ENCODE peak calls at places on chromosomes 1 and 21, in four cellular contexts. One of them, this sample, is unnamed.

GRCh38 chr1:101781437-101781836 is 215.3 kb downstream of the OLFM3 start:
- DNase-seq in neural crest cell: no peak
- DNase-seq in AG04450: no peak
- DNase-seq in psoas muscle: no peak
- DNase-seq in this sample: no peak

GRCh38 chr1:19340387-19340937 is 28.3 kb downstream of the SLC66A1 start:
- DNase-seq in AG04450: no peak
- DNase-seq in neural crest cell: no peak
- DNase-seq in psoas muscle: no peak
- DNase-seq in this sample: no peak

GRCh38 chr1:38005195-38006007 is at the start of gene FHL3:
- DNase-seq in AG04450: no peak
- DNase-seq in psoas muscle: peak; percentile 94
- DNase-seq in neural crest cell: no peak
- DNase-seq in this sample: no peak

GRCh38 chr1:230381049-230381467 is 45.1 kb downstream of the PGBD5 start:
- DNase-seq in psoas muscle: no peak
- DNase-seq in neural crest cell: no peak
- DNase-seq in AG04450: no peak
- DNase-seq in this sample: no peak

GRCh38 chr1:179820216-179820970 is 57.2 kb downstream of the TOR1AIP2 start:
- DNase-seq in neural crest cell: no peak
- DNase-seq in AG04450: no peak
- DNase-seq in psoas muscle: no peak
- DNase-seq in this sample: no peak

GRCh38 chr1:15808955-15809354 is 1.5 kb upstream of the UQCRHL start:
- DNase-seq in psoas muscle: no peak
- DNase-seq in AG04450: no peak
- DNase-seq in neural crest cell: no peak
- DNase-seq in this sample: no peak

GRCh38 chr1:225881081-225882007 is 836 bp downstream of the TMEM63A start:
- DNase-seq in psoas muscle: peak; percentile 82
- DNase-seq in AG04450: no peak
- DNase-seq in neural crest cell: no peak
- DNase-seq in this sample: no peak

GRCh38 chr1:91804546-91805023 is 81.4 kb downstream of the TGFBR3 start:
- DNase-seq in neural crest cell: no peak
- DNase-seq in AG04450: no peak
- DNase-seq in psoas muscle: no peak
- DNase-seq in this sample: peak; percentile 62

GRCh38 chr1:29676496-29676895 is 440.2 kb downstream of the PTPRU start:
- DNase-seq in AG04450: no peak
- DNase-seq in psoas muscle: no peak
- DNase-seq in neural crest cell: no peak
- DNase-seq in this sample: no peak

GRCh38 chr1:3646596-3646995 is 3.3 kb downstream of the WRAP73 start:
- DNase-seq in AG04450: no peak
- DNase-seq in psoas muscle: no peak
- DNase-seq in neural crest cell: no peak
- DNase-seq in this sample: no peak

GRCh38 chr21:42644223-42645208 is 8.9 kb upstream of the PDE9A start:
- DNase-seq in psoas muscle: peak; percentile 32
- DNase-seq in AG04450: no peak
- DNase-seq in neural crest cell: no peak
- DNase-seq in this sample: no peak

GRCh38 chr1:18974616-18975015 is 18.1 kb upstream of the IFFO2 start:
- DNase-seq in AG04450: no peak
- DNase-seq in neural crest cell: no peak
- DNase-seq in psoas muscle: no peak
- DNase-seq in this sample: no peak

GRCh38 chr1:59013276-59013927 is 229.6 kb upstream of the JUN start:
- DNase-seq in psoas muscle: peak; percentile 73
- DNase-seq in neural crest cell: no peak
- DNase-seq in AG04450: no peak
- DNase-seq in this sample: no peak

GRCh38 chr1:155912056-155912536 is 947 bp upstream of the RIT1 start:
- DNase-seq in psoas muscle: no peak
- DNase-seq in AG04450: no peak
- DNase-seq in neural crest cell: no peak
- DNase-seq in this sample: no peak

GRCh38 chr1:160244209-160244608 is 18.1 kb downstream of the DCAF8 start:
- DNase-seq in psoas muscle: no peak
- DNase-seq in neural crest cell: no peak
- DNase-seq in AG04450: no peak
- DNase-seq in this sample: no peak

GRCh38 chr1:180231506-180232420 is 1.7 kb downstream of the LHX4 start:
- DNase-seq in AG04450: no peak
- DNase-seq in psoas muscle: no peak
- DNase-seq in neural crest cell: no peak
- DNase-seq in this sample: no peak

GRCh38 chr1:155080250-155081228 is 1.9 kb downstream of the EFNA3 start:
- DNase-seq in neural crest cell: peak; percentile 57
- DNase-seq in psoas muscle: no peak
- DNase-seq in AG04450: no peak
- DNase-seq in this sample: no peak

GRCh38 chr1:11550664-11551283 is 71.8 kb downstream of the DISP3 start:
- DNase-seq in psoas muscle: no peak
- DNase-seq in neural crest cell: peak; percentile 81
- DNase-seq in AG04450: peak; percentile 33
- DNase-seq in this sample: no peak

GRCh38 chr1:171258429-171258828 is 10.1 kb downstream of the FMO1 start:
- DNase-seq in neural crest cell: no peak
- DNase-seq in psoas muscle: no peak
- DNase-seq in AG04450: no peak
- DNase-seq in this sample: no peak

GRCh38 chr1:196382383-196382782 is 225.9 kb downstream of the KCNT2 start:
- DNase-seq in AG04450: no peak
- DNase-seq in psoas muscle: no peak
- DNase-seq in neural crest cell: no peak
- DNase-seq in this sample: no peak

GRCh38 chr1:229097356-229097755 is 173.6 kb upstream of the RAB4A start:
- DNase-seq in psoas muscle: no peak
- DNase-seq in AG04450: no peak
- DNase-seq in neural crest cell: no peak
- DNase-seq in this sample: no peak
- TF ChIP-seq CTCF in psoas muscle: no peak
- TF ChIP-seq CTCF in AG04450: no peak
- TF ChIP-seq CTCF in neural crest cell: no peak
- TF ChIP-seq CTCF in this sample: no peak

GRCh38 chr1:147815503-147815902 is 55.1 kb upstream of the GJA5 start:
- DNase-seq in neural crest cell: no peak
- DNase-seq in psoas muscle: no peak
- DNase-seq in AG04450: no peak
- DNase-seq in this sample: no peak
- TF ChIP-seq CTCF in neural crest cell: no peak
- TF ChIP-seq CTCF in psoas muscle: no peak
- TF ChIP-seq CTCF in AG04450: no peak
- TF ChIP-seq CTCF in this sample: no peak

GRCh38 chr21:44845418-44846200 is 27.7 kb upstream of the SUMO3 start:
- DNase-seq in neural crest cell: peak; percentile 58
- DNase-seq in psoas muscle: peak; percentile 81
- DNase-seq in AG04450: no peak
- DNase-seq in this sample: peak; percentile 41
- TF ChIP-seq CTCF in neural crest cell: peak; percentile 48
- TF ChIP-seq CTCF in psoas muscle: peak; percentile 29
- TF ChIP-seq CTCF in AG04450: peak; percentile 44
- TF ChIP-seq CTCF in this sample: no peak

GRCh38 chr1:232859216-232859615 is 54.0 kb downstream of the MAP10 start:
- DNase-seq in AG04450: no peak
- DNase-seq in psoas muscle: no peak
- DNase-seq in neural crest cell: no peak
- DNase-seq in this sample: no peak
- TF ChIP-seq CTCF in AG04450: no peak
- TF ChIP-seq CTCF in psoas muscle: no peak
- TF ChIP-seq CTCF in neural crest cell: no peak
- TF ChIP-seq CTCF in this sample: no peak

DNA sequence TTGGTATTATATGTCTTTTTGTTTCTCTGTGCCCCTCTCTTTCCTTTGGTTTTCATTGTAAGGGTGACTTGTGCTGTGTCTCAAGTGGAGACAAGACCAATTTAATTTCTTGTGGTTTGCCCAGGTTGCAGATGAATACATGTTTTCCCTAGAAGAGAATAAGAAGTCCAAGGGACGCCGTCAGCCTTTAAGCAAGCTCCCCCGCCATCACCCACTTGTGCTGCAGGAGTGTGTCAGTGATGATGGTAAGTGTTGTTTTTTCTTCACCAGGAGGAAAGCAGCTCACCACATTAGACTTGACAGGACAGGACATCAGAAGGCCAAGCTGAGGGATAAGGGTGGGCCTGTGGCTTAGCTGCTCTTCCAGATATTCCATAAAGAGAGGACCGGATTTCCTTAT is 23.8 kb upstream of the ST3GAL3 start:
- DNase-seq in neural crest cell: no peak
- DNase-seq in psoas muscle: no peak
- DNase-seq in AG04450: no peak
- DNase-seq in this sample: no peak
- TF ChIP-seq CTCF in neural crest cell: no peak
- TF ChIP-seq CTCF in psoas muscle: no peak
- TF ChIP-seq CTCF in AG04450: no peak
- TF ChIP-seq CTCF in this sample: no peak

GRCh38 chr1:61285371-61285885 is 203.1 kb downstream of the NFIA start:
- DNase-seq in neural crest cell: no peak
- DNase-seq in AG04450: no peak
- DNase-seq in psoas muscle: no peak
- DNase-seq in this sample: no peak
- TF ChIP-seq CTCF in neural crest cell: no peak
- TF ChIP-seq CTCF in AG04450: no peak
- TF ChIP-seq CTCF in psoas muscle: no peak
- TF ChIP-seq CTCF in this sample: no peak

This sample was measured in natural killer cell.